ENCODE peak calls at places on chromosomes 12 and 14, in eight cellular contexts. G is NCI-H82; D is stimulated activated CD4-positive, alpha-beta T cell treated with anti-CD3 and anti-CD28 coated beads, Interleukin-2, amount 100 ng/mL, for 48 hours; M is cardiac muscle cell; A is AG09319; B is HT-29; X is stimulated activated effector memory CD8-positive, alpha-beta T cell treated with anti-CD3 and anti-CD28 coated beads, Interleukin-12 subunit alpha, Interleukin-12 subunit beta, amount 100 ng/mL, for 72 hours; N is fibroblast of mammary gland. O is an unnamed sample.

GRCh38 chr12:63319386-63319785 is 168.4 kb upstream of the AVPR1A start:
- DNase-seq in G (peak), D (no peak), M (peak), A (no peak), B (peak), X (no peak), N (no peak), O (no peak)

GRCh38 chr12:114439306-114439705 is 33.4 kb upstream of the TBX5 start:
- DNase-seq in G (no peak), D (no peak), M (no peak), A (no peak), B (no peak), X (no peak), N (no peak), O (no peak)

GRCh38 chr14:30243805-30244204 is 315.2 kb upstream of the G2E3 start:
- DNase-seq in G (no peak), D (no peak), M (no peak), A (no peak), B (no peak), X (no peak), N (peak), O (no peak)

GRCh38 chr14:95253039-95253620 is 66.6 kb downstream of the CLMN start:
- DNase-seq in G (no peak), D (no peak), M (no peak), A (no peak), B (no peak), X (no peak), N (peak), O (no peak)

GRCh38 chr12:69810870-69811498 is 14.0 kb upstream of the MYRFL start:
- DNase-seq in G (no peak), D (no peak), M (no peak), A (no peak), B (no peak), X (no peak), N (no peak), O (no peak)

GRCh38 chr12:26648584-26648983 is 184.4 kb downstream of the ITPR2 start:
- DNase-seq in G (no peak), D (no peak), M (peak), A (peak), B (no peak), X (no peak), N (peak), O (no peak)

GRCh38 chr12:52631676-52632459 is 13.5 kb upstream of the KRT73 start:
- DNase-seq in G (no peak), D (no peak), M (no peak), A (no peak), B (no peak), X (no peak), N (no peak), O (no peak)

GRCh38 chr14:66395300-66395699 is 90.9 kb upstream of the CCDC196 start:
- DNase-seq in G (no peak), D (no peak), M (no peak), A (no peak), B (no peak), X (no peak), N (no peak), O (no peak)

GRCh38 chr12:68932701-68933563 is at the start of gene CPM:
- DNase-seq in G (peak), D (peak), M (peak), A (no peak), B (peak), X (peak), N (peak), O (peak)

GRCh38 chr14:89519000-89519399 is 102.0 kb upstream of the FOXN3 start:
- DNase-seq in G (no peak), D (no peak), M (no peak), A (no peak), B (no peak), X (no peak), N (no peak), O (no peak)

GRCh38 chr12:120684523-120684932 is 2.4 kb upstream of the MLEC start:
- DNase-seq in G (no peak), D (no peak), M (no peak), A (no peak), B (no peak), X (no peak), N (peak), O (no peak)

GRCh38 chr14:90522585-90523191 is 125.9 kb downstream of the CALM1 start:
- DNase-seq in G (peak), D (no peak), M (no peak), A (no peak), B (no peak), X (no peak), N (peak), O (no peak)

GRCh38 chr14:35932659-35933159 is 106.6 kb downstream of the BRMS1L start:
- DNase-seq in G (no peak), D (no peak), M (no peak), A (no peak), B (no peak), X (no peak), N (no peak), O (no peak)

GRCh38 chr12:108516511-108517275 is 1.6 kb downstream of the FICD start:
- DNase-seq in G (peak), D (no peak), M (no peak), A (no peak), B (peak), X (no peak), N (peak), O (no peak)

GRCh38 chr12:45034861-45035265 is 16.0 kb downstream of the DBX2 start:
- DNase-seq in G (no peak), D (no peak), M (no peak), A (no peak), B (no peak), X (no peak), N (no peak), O (no peak)

GRCh38 chr14:70641548-70642312 is at the start of gene TTC9:
- DNase-seq in G (peak), D (no peak), M (peak), A (no peak), B (no peak), X (no peak), N (no peak), O (peak)

GRCh38 chr12:124869011-124869665 is 5.5 kb upstream of the SCARB1 start:
- DNase-seq in G (peak), D (no peak), M (no peak), A (no peak), B (no peak), X (no peak), N (no peak), O (no peak)

GRCh38 chr12:110811972-110812371 is 34.8 kb upstream of the CCDC63 start:
- DNase-seq in G (no peak), D (no peak), M (no peak), A (no peak), B (no peak), X (no peak), N (no peak), O (no peak)

GRCh38 chr12:21296751-21297406 is 37.8 kb downstream of the SLCO1A2 start:
- DNase-seq in G (peak), D (no peak), M (peak), A (no peak), B (peak), X (no peak), N (peak), O (no peak)

GRCh38 chr12:22978962-22979361 is 354.0 kb downstream of the ETNK1 start:
- DNase-seq in G (no peak), D (no peak), M (no peak), A (peak), B (no peak), X (no peak), N (peak), O (no peak)